ENCODE peak calls at places on chromosomes 7 and 10, in four cellular contexts. A is nucleus accumbens, D is Ammon's horn, P is ovary. X is an unnamed sample.

GRCh38 chr7:98659746-98660145 is 42.7 kb downstream of the NPTX2 start:
- DNase-seq in D (no peak), A (no peak), P (no peak), X (no peak)

GRCh38 chr10:101133489-101134298 is 2.6 kb downstream of the TLX1 start:
- DNase-seq in A (no peak), P (no peak), D (no peak), X (no peak)

GRCh38 chr7:150342119-150342405 is 633 bp upstream of the RARRES2 start:
- DNase-seq in D (no peak), P (no peak), A (no peak), X (no peak)

GRCh38 chr10:110483633-110484032 is 14.1 kb upstream of the DUSP5 start:
- DNase-seq in D (no peak), P (no peak), A (no peak), X (no peak)

GRCh38 chr7:259191-259505 is 30.8 kb upstream of the FOXL3 start:
- DNase-seq in D (no peak), A (no peak), P (no peak), X (no peak)

GRCh38 chr7:69109131-69109740 is 489.0 kb upstream of the AUTS2 start:
- DNase-seq in A (no peak), D (no peak), P (no peak), X (no peak)

GRCh38 chr7:135618510-135618909 is 43.8 kb upstream of the STMP1 start:
- DNase-seq in P (no peak), D (no peak), A (no peak), X (no peak)

GRCh38 chr7:69620063-69620462 is 21.8 kb downstream of the AUTS2 start:
- DNase-seq in A (no peak), P (no peak), D (no peak), X (no peak)

GRCh38 chr7:71633571-71634008 is 501.6 kb downstream of the GALNT17 start:
- DNase-seq in D (peak; percentile 44), P (no peak), A (no peak), X (no peak)

GRCh38 chr7:10703981-10704380 is 269.7 kb upstream of the PHF14 start:
- DNase-seq in D (no peak), A (no peak), P (no peak), X (no peak)

GRCh38 chr7:116952640-116953371 is 495 bp upstream of the ST7 start:
- DNase-seq in P (no peak), A (peak; percentile 43), D (peak; percentile 45), X (peak; percentile 82)

GRCh38 chr10:75424553-75424952 is 6.9 kb upstream of the LRMDA start:
- DNase-seq in A (no peak), D (no peak), P (no peak), X (no peak)